ENCODE peak calls at places on chromosome 13, in ten cellular contexts. F is SJCRH30, R is fibroblast of pulmonary artery, S is psoas muscle, J is neural progenitor cell, N is stomach, Q is cardiac fibroblast, H is mesendoderm, W is pancreas, M is lower lobe of right lung. O is an unnamed sample.

GRCh38 chr13:69580255-69580654 is 527.4 kb upstream of the ATXN8OS start:
- DNase-seq in W (no peak), H (no peak), R (no peak), F (no peak), J (no peak), M (no peak), N (no peak), Q (no peak), S (no peak), O (peak)

GRCh38 chr13:24784319-24784718 is 20.4 kb downstream of the RNF17 start:
- DNase-seq in S (no peak), Q (no peak), J (no peak), H (no peak), W (no peak), F (no peak), M (no peak), R (no peak), N (no peak), O (no peak)

GRCh38 chr13:102911336-102911735 is 65.5 kb downstream of the ERCC5 start:
- DNase-seq in Q (no peak), M (no peak), N (no peak), H (no peak), S (no peak), J (no peak), R (no peak), W (no peak), F (no peak), O (no peak)

GRCh38 chr13:24004971-24005370 is 107.7 kb upstream of the C1QTNF9B start:
- DNase-seq in S (no peak), J (no peak), H (no peak), R (no peak), M (no peak), N (no peak), W (no peak), Q (no peak), F (no peak), O (no peak)

GRCh38 chr13:101545521-101545920 is 93.0 kb downstream of the ITGBL1 start:
- DNase-seq in S (no peak), Q (no peak), F (no peak), H (no peak), J (no peak), R (no peak), W (no peak), M (no peak), N (no peak), O (peak)

GRCh38 chr13:50685491-50685890 is 158.0 kb downstream of the DLEU7 start:
- DNase-seq in Q (peak), J (peak), M (peak), F (peak), S (peak), R (peak), H (peak), W (peak), N (peak), O (no peak)

GRCh38 chr13:48892311-48892710 is 83.4 kb upstream of the FNDC3A start:
- DNase-seq in S (no peak), H (no peak), F (no peak), N (no peak), Q (peak), R (peak), J (no peak), W (no peak), M (no peak), O (no peak)

GRCh38 chr13:46947425-46948191 is 50.8 kb upstream of the HTR2A start:
- DNase-seq in W (no peak), R (no peak), M (no peak), N (no peak), S (no peak), Q (no peak), J (no peak), F (no peak), H (peak), O (peak)

GRCh38 chr13:80054806-80055205 is 286.1 kb downstream of the SPRY2 start:
- DNase-seq in H (no peak), F (no peak), S (no peak), J (no peak), Q (peak), W (no peak), N (no peak), M (no peak), R (no peak), O (no peak)

GRCh38 chr13:37868691-37869505 is 674 bp downstream of the TRPC4 start:
- DNase-seq in H (peak), R (peak), F (no peak), J (peak), M (no peak), S (no peak), W (no peak), N (no peak), Q (peak), O (peak)

GRCh38 chr13:25276748-25277147 is 10.5 kb downstream of the MTMR6 start:
- DNase-seq in R (no peak), J (no peak), M (no peak), H (no peak), W (no peak), S (no peak), N (no peak), Q (no peak), F (no peak), O (no peak)

GRCh38 chr13:50636007-50636704 is 207.3 kb downstream of the DLEU7 start:
- DNase-seq in Q (peak), F (no peak), W (no peak), M (no peak), R (peak), J (peak), H (peak), S (no peak), N (no peak), O (peak)

GRCh38 chr13:32650705-32651311 is 64.6 kb downstream of the PDS5B start:
- DNase-seq in W (no peak), J (peak), S (no peak), R (peak), M (no peak), N (peak), H (peak), Q (peak), F (peak), O (peak)

GRCh38 chr13:44870456-44870929 is 118.8 kb downstream of the NUFIP1 start:
- DNase-seq in N (peak), F (no peak), Q (no peak), S (peak), H (no peak), M (peak), J (no peak), R (no peak), W (peak), O (no peak)

GRCh38 chr13:73336789-73337188 is 278.0 kb downstream of the KLF5 start:
- DNase-seq in M (no peak), R (no peak), N (peak), H (no peak), W (no peak), J (no peak), S (no peak), F (no peak), Q (no peak), O (no peak)

GRCh38 chr13:24923305-24923640 is 159.3 kb downstream of the RNF17 start:
- DNase-seq in H (no peak), F (no peak), N (no peak), J (no peak), S (no peak), R (peak), Q (peak), M (no peak), W (no peak), O (no peak)

GRCh38 chr13:82634946-82635345 is 1247.3 kb downstream of the SLITRK1 start:
- DNase-seq in H (no peak), J (no peak), Q (no peak), R (peak), M (no peak), F (no peak), S (no peak), W (no peak), N (no peak), O (no peak)

DNA sequence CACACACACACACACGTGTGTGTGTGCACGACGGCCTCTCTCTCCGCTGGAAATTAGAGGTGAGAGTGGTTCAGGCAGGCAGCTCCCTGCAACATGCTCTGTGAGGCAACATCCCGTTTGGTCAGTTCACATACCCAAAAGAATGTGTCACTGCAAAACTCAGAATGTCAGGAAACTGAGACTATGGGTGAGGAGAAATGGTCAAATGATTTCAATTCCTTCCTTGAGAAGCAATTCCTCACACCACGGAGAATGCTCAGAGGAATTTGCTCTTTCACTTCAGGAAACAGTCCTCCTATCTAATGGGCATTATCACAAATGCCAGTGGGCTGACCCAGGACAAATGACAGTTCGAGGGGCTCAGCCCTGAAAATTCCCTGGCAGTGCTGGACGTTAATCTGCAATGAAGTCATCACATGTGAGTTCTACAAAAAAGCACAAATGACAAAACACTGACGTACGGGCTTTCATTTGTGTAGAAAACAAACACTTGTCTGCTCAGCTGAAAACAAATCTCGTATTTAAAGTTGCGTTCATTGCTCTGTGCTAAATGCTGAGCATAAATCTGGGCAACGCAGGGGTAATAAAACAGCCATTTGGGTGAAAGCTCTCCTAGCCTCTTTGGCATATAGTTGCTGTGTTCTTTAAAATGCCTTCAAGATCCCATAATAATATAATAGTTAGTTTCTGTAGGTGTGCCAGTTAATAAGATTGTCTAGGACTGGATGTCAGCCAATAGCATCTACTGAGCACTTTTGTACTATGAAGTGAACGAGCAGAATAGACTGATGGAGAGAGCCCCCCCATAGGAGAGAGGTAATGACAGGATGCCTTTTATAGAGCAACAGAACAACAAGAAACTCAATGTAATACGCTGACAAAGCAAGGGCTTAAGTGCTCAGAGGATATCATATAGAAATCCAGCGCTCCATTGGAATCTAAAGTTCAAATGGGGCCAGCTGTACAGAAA is 18.7 kb upstream of the LATS2 start:
- DNase-seq in N (no peak), F (no peak), H (peak), J (no peak), R (peak), M (no peak), S (no peak), W (no peak), Q (peak), O (no peak)
- H3K4me3 ChIP-seq in N (no peak), F (peak), H (no peak), J (no peak), R (peak), M (no peak), S (peak), W (no peak), Q (peak), O (no peak)

DNA sequence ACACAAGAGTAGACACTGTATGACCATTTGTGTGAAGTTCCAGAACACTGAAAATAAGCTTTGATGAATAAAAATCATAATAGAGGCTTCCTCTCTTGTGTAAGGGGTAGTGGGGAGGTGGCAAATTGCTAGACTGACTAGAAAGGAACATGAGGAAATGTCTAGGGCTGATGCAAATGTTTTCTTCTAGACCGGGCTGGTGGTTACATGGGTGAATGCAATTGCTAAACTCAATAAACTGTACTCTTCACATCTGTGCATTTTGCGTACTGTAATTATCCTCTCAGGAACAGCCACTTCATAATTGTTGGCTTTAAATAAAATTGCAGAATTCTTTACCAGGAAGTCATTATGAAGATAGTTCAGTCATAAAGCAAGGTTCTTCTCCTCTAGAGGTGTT is 5.2 kb upstream of the KBTBD7 start:
- DNase-seq in H (no peak), M (no peak), F (no peak), S (no peak), Q (no peak), W (no peak), N (no peak), R (no peak), J (no peak), O (no peak)
- H3K4me3 ChIP-seq in H (no peak), M (no peak), F (no peak), S (no peak), Q (no peak), W (no peak), N (no peak), R (no peak), J (no peak), O (no peak)

GRCh38 chr13:99505814-99506269 is 4.6 kb downstream of the TM9SF2 start:
- DNase-seq in Q (peak), M (no peak), R (peak), W (no peak), S (no peak), J (no peak), N (no peak), F (no peak), H (no peak), O (no peak)
- H3K4me3 ChIP-seq in Q (no peak), M (no peak), R (no peak), W (no peak), S (peak), J (no peak), N (no peak), F (no peak), H (no peak), O (no peak)

DNA sequence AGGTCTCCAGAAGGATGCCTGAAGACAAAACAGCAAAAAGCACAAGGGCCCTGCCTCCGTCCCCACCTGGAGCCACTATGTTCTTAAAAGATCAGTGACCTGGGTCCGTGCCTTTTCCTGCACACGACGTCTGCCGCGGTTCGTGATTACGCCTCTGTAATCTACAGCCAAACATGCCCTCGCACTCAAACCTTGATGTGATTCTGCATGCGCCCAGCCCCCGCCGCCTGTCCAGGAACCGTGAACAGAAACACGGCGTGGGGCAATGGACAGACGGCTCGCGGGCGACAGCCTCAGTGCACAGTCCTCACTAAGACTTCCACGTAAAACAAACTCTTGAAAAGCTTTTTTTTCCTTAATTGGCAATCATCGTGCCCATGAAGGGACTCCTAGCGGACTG is 15.5 kb downstream of the C13orf46 start:
- DNase-seq in Q (no peak), S (peak), F (no peak), M (peak), H (no peak), J (no peak), N (no peak), W (peak), R (no peak), O (no peak)
- H3K4me3 ChIP-seq in Q (no peak), S (no peak), F (no peak), M (no peak), H (no peak), J (no peak), N (no peak), W (no peak), R (no peak), O (no peak)

O was measured in H7.